ENCODE peak calls at places on chromosomes 16 and 17, in four cellular contexts. C, O, D and G are unnamed samples.

GRCh38 chr17:16937431-16937830 is 34.5 kb downstream of the TNFRSF13B start:
- DNase-seq in C (no peak), D (no peak), O (no peak), G (no peak)

GRCh38 chr16:85027349-85027967 is at the start of gene KIAA0513:
- DNase-seq in D (peak; percentile 98), O (peak; percentile 100), C (peak; percentile 91), G (peak; percentile 86)

GRCh38 chr17:8125196-8125946 is 1.5 kb upstream of the HES7 start:
- DNase-seq in C (peak; percentile 64), D (peak; percentile 80), O (peak; percentile 88), G (peak; percentile 60)

GRCh38 chr16:27514806-27515205 is 34.9 kb downstream of the GTF3C1 start:
- DNase-seq in D (no peak), C (no peak), O (no peak), G (no peak)

GRCh38 chr16:26644912-26645543 is 421.7 kb upstream of the C16orf82 start:
- DNase-seq in D (no peak), O (no peak), C (no peak), G (no peak)

GRCh38 chr17:38748329-38749221 is at the start of gene PCGF2:
- DNase-seq in C (peak; percentile 89), D (peak; percentile 91), O (peak; percentile 90), G (peak; percentile 71)

GRCh38 chr16:78098544-78099371 is 696 bp upstream of the WWOX start:
- DNase-seq in C (no peak), O (no peak), D (peak; percentile 11), G (no peak)

GRCh38 chr16:85601730-85602401 is 11.3 kb upstream of the GSE1 start:
- DNase-seq in D (peak; percentile 76), C (no peak), O (no peak), G (no peak)

GRCh38 chr17:39096435-39097158 is 54.8 kb downstream of the PLXDC1 start:
- DNase-seq in O (no peak), C (no peak), D (no peak), G (no peak)

GRCh38 chr17:57861737-57862409 is 12.0 kb upstream of the MRPS23 start:
- DNase-seq in O (peak; percentile 88), D (no peak), C (peak; percentile 54), G (no peak)

GRCh38 chr16:11032922-11033291 is 88.5 kb downstream of the CLEC16A start:
- DNase-seq in D (peak; percentile 36), O (no peak), C (no peak), G (no peak)

GRCh38 chr17:60970741-60971140 is 293.1 kb downstream of the BCAS3 start:
- DNase-seq in D (no peak), O (no peak), C (no peak), G (no peak)

GRCh38 chr16:30896890-30897730 is 696 bp downstream of the CTF1 start:
- DNase-seq in C (peak; percentile 87), O (peak; percentile 90), D (peak; percentile 97), G (peak; percentile 86)

GRCh38 chr16:57866529-57866918 is 64.2 kb upstream of the KIFC3 start:
- DNase-seq in C (no peak), O (no peak), D (no peak), G (no peak)

GRCh38 chr17:50059759-50060273 is 3.9 kb downstream of the ITGA3 start:
- DNase-seq in C (no peak), O (no peak), D (no peak), G (no peak)

GRCh38 chr17:78653382-78653781 is 76.2 kb upstream of the DNAH17 start:
- DNase-seq in D (no peak), C (no peak), O (peak; percentile 3), G (no peak)

GRCh38 chr17:55263565-55264272 is 1.0 kb upstream of the HLF start:
- DNase-seq in D (no peak), O (peak; percentile 52), C (no peak), G (no peak)

GRCh38 chr17:43169561-43170139 is 1.4 kb upstream of the NBR1 start:
- DNase-seq in D (peak; percentile 51), O (peak; percentile 49), C (peak; percentile 84), G (no peak)

GRCh38 chr16:47995354-47995753 is 160.4 kb downstream of the ABCC12 start:
- DNase-seq in C (no peak), O (no peak), D (no peak), G (no peak)

GRCh38 chr17:55734128-55734781 is 11.6 kb upstream of the TMEM100 start:
- DNase-seq in D (peak; percentile 51), O (peak; percentile 44), C (no peak), G (no peak)

GRCh38 chr16:31472559-31473203 is 729 bp downstream of the TGFB1I1 start:
- DNase-seq in O (peak; percentile 98), C (peak; percentile 58), D (peak; percentile 71), G (peak; percentile 90)

GRCh38 chr17:13346081-13346533 is 255.6 kb downstream of the HS3ST3A1 start:
- DNase-seq in C (no peak), D (peak; percentile 47), O (no peak), G (no peak)

GRCh38 chr17:79707931-79708891 is 22.5 kb upstream of the ENPP7 start:
- DNase-seq in D (peak; percentile 70), C (peak; percentile 43), O (peak; percentile 89), G (peak; percentile 34)
- TF ChIP-seq ELF1 in D (no peak), C (no peak), O (no peak), G (no peak)

GRCh38 chr16:87806246-87806607 is 40.4 kb upstream of the KLHDC4 start:
- DNase-seq in C (no peak), D (peak; percentile 34), O (no peak), G (peak; percentile 16)
- H3K4me3 ChIP-seq in C (peak overlapping the region; percentile 50), D (no peak overlapping the region), O (peak overlapping the region; percentile 10), G (peak overlapping the region; percentile 51)

DNA sequence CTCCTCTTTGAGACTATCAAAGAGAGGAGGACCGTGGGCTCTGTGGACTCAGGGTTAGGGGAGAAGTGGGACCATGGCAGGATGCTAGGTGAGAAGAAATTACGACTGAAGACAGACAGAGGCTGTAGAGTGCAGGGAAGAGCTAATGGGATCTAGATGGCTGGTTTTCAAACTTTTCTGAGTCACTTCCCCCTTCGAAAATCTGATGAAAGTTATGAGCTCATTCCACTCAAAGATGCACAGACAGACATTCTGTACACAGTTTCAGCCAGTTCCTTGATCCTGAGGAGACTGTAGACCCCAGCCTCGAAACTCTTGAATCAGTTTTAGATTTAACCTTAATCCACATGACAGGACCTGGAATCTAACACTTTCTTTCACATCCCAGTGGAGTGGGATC is 40.7 kb downstream of the RGS9 start:
- DNase-seq in C (no peak), O (no peak), D (no peak), G (no peak)
- TF ChIP-seq ELF1 in C (no peak), O (no peak), D (no peak), G (no peak)

GRCh38 chr16:56635441-56635967 is 3.0 kb upstream of the MT1A start:
- DNase-seq in D (no peak), C (no peak), O (peak; percentile 55), G (no peak)
- H3K4me3 ChIP-seq in D (no peak overlapping the region), C (no peak overlapping the region), O (peak overlapping the region; percentile 37), G (no peak overlapping the region)